ENCODE peak calls at places on chromosomes 6 and 20, in six cellular contexts. D, U, H, I, K and Y are unnamed samples.

GRCh38 chr6:131897050-131897435 is 54.1 kb downstream of the CCN2 start:
- DNase-seq in D (no peak), K (no peak), H (no peak), I (no peak), U (no peak), Y (no peak)

GRCh38 chr6:84227044-84227433 is 404 bp downstream of the CEP162 start:
- DNase-seq in I (no peak), K (no peak), H (no peak), U (peak), D (no peak), Y (no peak)

GRCh38 chr6:1724616-1725015 is 114.9 kb downstream of the FOXC1 start:
- DNase-seq in K (no peak), H (no peak), U (peak), D (no peak), I (no peak), Y (no peak)

GRCh38 chr20:47319517-47320252 is 36.8 kb downstream of the ZMYND8 start:
- DNase-seq in I (no peak), H (no peak), D (no peak), K (no peak), U (no peak), Y (peak)

GRCh38 chr6:33927551-33927950 is 123.7 kb upstream of the MLN start:
- DNase-seq in D (no peak), H (no peak), I (no peak), K (no peak), U (no peak), Y (peak)

GRCh38 chr20:62652051-62652893 is 10.0 kb downstream of the SLCO4A1 start:
- DNase-seq in H (peak), K (no peak), U (no peak), D (peak), I (peak), Y (peak)

GRCh38 chr20:52833901-52834300 is 138.3 kb upstream of the TSHZ2 start:
- DNase-seq in D (no peak), U (no peak), H (no peak), I (no peak), K (no peak), Y (no peak)

GRCh38 chr6:155313602-155314091 is 637 bp downstream of the TFB1M start:
- DNase-seq in K (no peak), D (no peak), U (peak), H (no peak), I (no peak), Y (no peak)

GRCh38 chr20:25217161-25218108 is 21.9 kb downstream of the ENTPD6 start:
- DNase-seq in H (no peak), I (no peak), D (no peak), U (no peak), K (no peak), Y (no peak)

GRCh38 chr6:31765910-31766794 is 3.7 kb downstream of the SAPCD1 start:
- DNase-seq in K (no peak), D (no peak), U (no peak), H (no peak), I (no peak), Y (no peak)